ENCODE peak calls at places on chromosome 14, in six cellular contexts. J is MCF 10A, P is fibroblast of the aortic adventitia, Q is WTC11, O is neural crest cell, V is breast epithelium. R is an unnamed sample.

GRCh38 chr14:80468331-80469122 is 257.2 kb upstream of the DIO2 start:
- DNase-seq in J (no peak), O (no peak), V (no peak), Q (no peak), P (no peak), R (no peak)

GRCh38 chr14:100532154-100532915 is 54.9 kb downstream of the BEGAIN start:
- DNase-seq in Q (peak), P (no peak), V (peak), O (peak), J (no peak), R (peak)

GRCh38 chr14:32003585-32003984 is 73.5 kb upstream of the ARHGAP5 start:
- DNase-seq in J (no peak), O (no peak), P (no peak), Q (no peak), V (no peak), R (no peak)

GRCh38 chr14:102540310-102541028 is 30.9 kb upstream of the ANKRD9 start:
- DNase-seq in J (peak), P (no peak), O (no peak), Q (no peak), V (peak), R (no peak)

GRCh38 chr14:97101561-97101960 is 304.4 kb downstream of the VRK1 start:
- DNase-seq in O (no peak), V (no peak), P (no peak), Q (no peak), J (no peak), R (no peak)

GRCh38 chr14:63186453-63186852 is 17.8 kb upstream of the RHOJ start:
- DNase-seq in J (no peak), O (no peak), V (no peak), P (peak), Q (no peak), R (no peak)

GRCh38 chr14:60968099-60968498 is 12.8 kb downstream of the TRMT5 start:
- DNase-seq in P (no peak), J (no peak), Q (no peak), O (no peak), V (no peak), R (no peak)

GRCh38 chr14:98984719-98985041 is 287.3 kb downstream of the BCL11B start:
- DNase-seq in P (no peak), V (no peak), J (no peak), Q (no peak), O (no peak), R (no peak)

GRCh38 chr14:105855246-105855892 is 329.0 kb downstream of the TMEM121 start:
- DNase-seq in O (no peak), V (no peak), J (no peak), Q (no peak), P (no peak), R (no peak)

GRCh38 chr14:52220924-52221802 is 46.3 kb upstream of the PTGDR start:
- DNase-seq in V (no peak), Q (no peak), O (no peak), J (no peak), P (no peak), R (no peak)

GRCh38 chr14:60650382-60650961 is 1.2 kb upstream of the SIX1 start:
- DNase-seq in V (no peak), O (no peak), Q (no peak), P (peak), J (no peak), R (no peak)

GRCh38 chr14:61640834-61641170 is 54.5 kb upstream of the HIF1A start:
- DNase-seq in V (no peak), Q (no peak), J (no peak), P (no peak), O (no peak), R (no peak)

GRCh38 chr14:22977684-22978486 is 4.5 kb downstream of the AJUBA start:
- DNase-seq in P (peak), J (peak), V (peak), Q (peak), O (peak), R (peak)

GRCh38 chr14:80602931-80603330 is 338.6 kb downstream of the CEP128 start:
- DNase-seq in V (no peak), O (peak), J (no peak), Q (no peak), P (no peak), R (no peak)

GRCh38 chr14:92459479-92460421 is 53.8 kb upstream of the RIN3 start:
- DNase-seq in Q (no peak), P (no peak), O (no peak), J (no peak), V (peak), R (no peak)
- TF ChIP-seq CTCF in Q (no peak), P (peak), O (no peak), J (no peak), V (no peak), R (no peak)

GRCh38 chr14:55581011-55581806 is 1.2 kb downstream of the KTN1 start:
- DNase-seq in J (peak), O (peak), P (peak), Q (peak), V (peak), R (peak)

GRCh38 chr14:55580401-55581010 is 499 bp downstream of the KTN1 start:
- DNase-seq in Q (peak), P (no peak), V (peak), J (peak), O (peak), R (peak)

GRCh38 chr14:55579724-55580400 is at the start of gene KTN1:
- DNase-seq in J (peak), P (peak), O (peak), V (peak), Q (peak), R (peak)

GRCh38 chr14:55577229-55577628 is 2.8 kb upstream of the KTN1 start:
- DNase-seq in O (no peak), J (no peak), P (peak), Q (no peak), V (no peak), R (no peak)

GRCh38 chr14:55578511-55578910 is 1.5 kb upstream of the KTN1 start:
- DNase-seq in P (no peak), V (no peak), Q (no peak), O (no peak), J (no peak), R (no peak)
- TF ChIP-seq CTCF in P (no peak), V (no peak), Q (no peak), O (no peak), J (no peak), R (no peak)

GRCh38 chr14:59022144-59022543 is 166.3 kb upstream of the DAAM1 start:
- DNase-seq in O (no peak), J (peak), Q (no peak), V (no peak), P (no peak), R (no peak)
- TF ChIP-seq CTCF in O (no peak), J (no peak), Q (no peak), V (no peak), P (peak), R (no peak)

DNA sequence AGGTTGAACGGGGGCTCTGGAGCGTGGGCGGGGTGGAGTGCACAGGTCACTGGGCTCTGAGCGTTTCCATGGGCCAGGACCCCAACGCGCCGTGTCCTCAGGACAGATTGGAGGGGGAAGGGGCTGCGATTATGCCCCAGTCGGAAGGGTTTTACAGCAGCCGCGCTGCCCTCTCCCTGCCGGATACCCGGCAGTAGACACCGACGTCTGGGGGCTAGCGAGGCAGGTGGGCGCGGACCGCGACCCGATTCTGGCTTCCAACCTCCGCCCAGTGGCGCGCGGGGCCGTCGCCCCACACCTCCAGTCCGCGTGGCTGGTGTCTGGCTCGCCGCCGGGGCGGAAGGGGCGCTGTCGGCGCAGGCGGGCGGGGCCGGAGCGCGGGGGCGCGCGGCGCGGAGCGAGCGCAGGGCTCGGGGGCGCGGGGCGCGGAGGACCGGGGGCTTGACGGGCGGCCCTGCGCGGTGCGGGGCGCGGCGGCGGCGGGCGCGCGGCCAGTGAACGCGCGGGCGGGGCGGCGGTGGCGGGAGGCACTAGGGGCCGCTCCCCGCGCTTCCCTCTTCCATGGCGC is 2.4 kb upstream of the KIF26A start:
- DNase-seq in O (no peak), V (no peak), Q (peak), J (no peak), P (no peak), R (peak)
- TF ChIP-seq CTCF in O (no peak), V (no peak), Q (no peak), J (no peak), P (no peak), R (no peak)

GRCh38 chr14:64830961-64831360 is 48.7 kb downstream of the SPTB start:
- DNase-seq in O (no peak), Q (no peak), J (no peak), P (no peak), V (no peak), R (no peak)

GRCh38 chr14:64834965-64835364 is 44.7 kb downstream of the SPTB start:
- DNase-seq in P (no peak), O (no peak), V (no peak), J (no peak), Q (no peak), R (no peak)

GRCh38 chr14:64831419-64831818 is 48.3 kb downstream of the SPTB start:
- DNase-seq in O (no peak), Q (no peak), P (no peak), V (no peak), J (no peak), R (no peak)

GRCh38 chr14:64838656-64839055 is 41.1 kb downstream of the SPTB start:
- DNase-seq in O (no peak), P (no peak), Q (no peak), J (peak), V (no peak), R (no peak)

GRCh38 chr14:64835431-64835830 is 44.3 kb downstream of the SPTB start:
- DNase-seq in P (no peak), Q (no peak), O (no peak), V (no peak), J (no peak), R (no peak)
- TF ChIP-seq CTCF in P (no peak), Q (no peak), O (no peak), V (no peak), J (no peak), R (no peak)

DNA sequence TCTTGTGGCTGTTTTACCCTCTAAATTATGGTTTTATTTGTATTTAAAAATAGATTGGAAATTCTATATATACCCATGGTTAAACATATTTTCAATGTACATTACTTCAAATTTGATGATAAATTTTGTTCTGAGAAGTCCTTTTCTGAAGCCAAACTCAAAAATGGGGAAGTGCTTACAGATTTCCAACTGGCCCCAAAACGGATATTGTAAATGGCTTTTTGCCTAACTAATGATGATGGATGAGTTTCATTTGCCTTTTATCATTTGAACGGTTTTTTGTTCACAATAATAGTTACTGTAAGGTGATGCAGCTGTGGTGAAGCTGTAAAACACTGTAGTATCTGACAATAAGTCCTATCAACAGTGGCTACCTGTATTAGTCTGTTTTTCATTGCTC is 136.9 kb downstream of the FUT8 start:
- DNase-seq in V (no peak), P (no peak), Q (no peak), J (no peak), O (no peak), R (no peak)
- TF ChIP-seq CTCF in V (no peak), P (no peak), Q (no peak), J (no peak), O (no peak), R (no peak)

GRCh38 chr14:73250781-73251500 is 13.6 kb downstream of the PAPLN start:
- DNase-seq in O (no peak), Q (no peak), V (no peak), P (no peak), J (no peak), R (peak)
- TF ChIP-seq CTCF in O (no peak), Q (no peak), V (no peak), P (no peak), J (no peak), R (no peak)

R was measured in glutamatergic neuron.